ENCODE peak calls at places on chromosomes 12 and 14, in seven cellular contexts. C is LoVo, S is NCI-H1092 treated with DMSO at 0.1 percent for 48 hours, O is PC-3, I is GM23248, P is GM12891, U is AG09309. A is an unnamed sample.

GRCh38 chr12:116376354-116377193 is 99.1 kb upstream of the MED13L start:
- DNase-seq in C (no peak), S (peak; percentile 60), O (peak; percentile 96), I (peak; percentile 92), P (no peak), U (no peak), A (peak; percentile 71)

GRCh38 chr14:80544366-80544765 is 333.1 kb upstream of the DIO2 start:
- DNase-seq in C (no peak), S (no peak), O (no peak), I (no peak), P (no peak), U (no peak), A (no peak)

GRCh38 chr12:132066345-132066685 is 77.8 kb downstream of the DDX51 start:
- DNase-seq in C (no peak), S (no peak), O (no peak), I (no peak), P (peak; percentile 49), U (no peak), A (no peak)

GRCh38 chr12:59383426-59383822 is 212.4 kb upstream of the SLC16A7 start:
- DNase-seq in C (no peak), S (no peak), O (no peak), I (peak; percentile 65), P (no peak), U (peak; percentile 61), A (no peak)

GRCh38 chr12:131830335-131831020 is 2.3 kb downstream of the MMP17 start:
- DNase-seq in C (no peak), S (peak; percentile 64), O (peak; percentile 91), I (peak; percentile 97), P (no peak), U (peak; percentile 40), A (peak; percentile 97)

GRCh38 chr14:25150934-25151790 is 101.2 kb upstream of the STXBP6 start:
- DNase-seq in C (peak; percentile 80), S (peak; percentile 64), O (peak; percentile 52), I (peak; percentile 84), P (no peak), U (peak; percentile 46), A (peak; percentile 69)

GRCh38 chr12:110330544-110330943 is 49.5 kb downstream of the ATP2A2 start:
- DNase-seq in C (no peak), S (no peak), O (no peak), I (peak; percentile 67), P (no peak), U (no peak), A (no peak)

GRCh38 chr12:69240625-69240984 is 1.2 kb downstream of the CPSF6 start:
- DNase-seq in C (no peak), S (no peak), O (no peak), I (peak; percentile 53), P (no peak), U (no peak), A (peak; percentile 61)

GRCh38 chr12:120787889-120788288 is 62.3 kb downstream of the ACADS start:
- DNase-seq in C (no peak), S (no peak), O (no peak), I (no peak), P (no peak), U (no peak), A (no peak)

GRCh38 chr14:95440951-95441350 is 75.5 kb downstream of the SYNE3 start:
- DNase-seq in C (no peak), S (no peak), O (no peak), I (peak; percentile 27), P (no peak), U (no peak), A (no peak)

GRCh38 chr12:121992059-121992879 is 29.4 kb upstream of the BCL7A start:
- DNase-seq in C (no peak), S (no peak), O (peak; percentile 99), I (peak; percentile 98), P (peak; percentile 53), U (peak; percentile 91), A (peak; percentile 85)

GRCh38 chr12:45273717-45274271 is 57.9 kb downstream of the ANO6 start:
- DNase-seq in C (peak; percentile 94), S (no peak), O (peak; percentile 92), I (peak; percentile 96), P (no peak), U (peak; percentile 90), A (no peak)

GRCh38 chr14:100476012-100476822 is 111.0 kb downstream of the BEGAIN start:
- DNase-seq in C (peak; percentile 72), S (no peak), O (peak; percentile 97), I (peak; percentile 95), P (no peak), U (peak; percentile 99), A (peak; percentile 79)

GRCh38 chr12:98256830-98257229 is 258.6 kb upstream of the TMPO start:
- DNase-seq in C (no peak), S (no peak), O (no peak), I (no peak), P (no peak), U (no peak), A (no peak)

GRCh38 chr12:57169969-57170368 is 22.6 kb upstream of the LRP1-AS start:
- DNase-seq in C (no peak), S (no peak), O (no peak), I (no peak), P (no peak), U (no peak), A (no peak)

GRCh38 chr14:68307769-68308168 is 485.1 kb downstream of the ZFP36L1 start:
- DNase-seq in C (no peak), S (peak; percentile 89), O (no peak), I (peak; percentile 48), P (no peak), U (peak; percentile 71), A (no peak)

GRCh38 chr14:96109956-96110355 is 70.8 kb downstream of the C14orf132 start:
- DNase-seq in C (no peak), S (no peak), O (no peak), I (no peak), P (no peak), U (no peak), A (peak; percentile 18)

GRCh38 chr12:103431387-103431786 is 64.4 kb downstream of the C12orf42 start:
- DNase-seq in C (no peak), S (no peak), O (no peak), I (no peak), P (no peak), U (no peak), A (no peak)